ENCODE peak calls at places on chromosomes 3 and 15, in six cellular contexts. L is endothelial cell of umbilical vein, R is A549, D is HepG2, I is GM12878, M is K562. P is an unnamed sample.

GRCh38 chr3:196650740-196651311 is 11.3 kb downstream of the NRROS start:
- DNase-seq in L (peak; percentile 98), R (peak; percentile 88), D (peak; percentile 36), I (no peak), M (peak; percentile 85), P (peak; percentile 96)

GRCh38 chr15:59284768-59285368 is 78.2 kb downstream of the LDHAL6B start:
- DNase-seq in L (no peak), R (no peak), D (no peak), I (no peak), M (no peak), P (no peak)

GRCh38 chr15:65209701-65210643 is 1.3 kb downstream of the CILP start:
- DNase-seq in L (no peak), R (no peak), D (no peak), I (no peak), M (no peak), P (no peak)

GRCh38 chr3:138007898-138008297 is 2.1 kb upstream of the CLDN18 start:
- DNase-seq in L (no peak), R (no peak), D (no peak), I (no peak), M (no peak), P (no peak)

GRCh38 chr3:127714151-127714571 is 41.4 kb downstream of the ABTB1 start:
- DNase-seq in L (peak; percentile 77), R (no peak), D (no peak), I (no peak), M (no peak), P (no peak)

GRCh38 chr15:96347181-96348111 is 16.9 kb downstream of the NR2F2 start:
- DNase-seq in L (peak; percentile 86), R (no peak), D (no peak), I (no peak), M (peak; percentile 39), P (peak; percentile 59)

GRCh38 chr3:190004656-190005055 is 116.0 kb downstream of the P3H2 start:
- DNase-seq in L (no peak), R (no peak), D (no peak), I (no peak), M (no peak), P (no peak)

GRCh38 chr3:167886690-167887089 is 151.2 kb downstream of the SERPINI1 start:
- DNase-seq in L (no peak), R (no peak), D (no peak), I (no peak), M (no peak), P (no peak)

GRCh38 chr3:128050597-128050996 is 1.6 kb upstream of the SEC61A1 start:
- DNase-seq in L (no peak), R (no peak), D (no peak), I (no peak), M (no peak), P (no peak)

GRCh38 chr3:101868534-101869464 is 19.5 kb downstream of the NFKBIZ start:
- DNase-seq in L (peak; percentile 78), R (no peak), D (no peak), I (no peak), M (peak; percentile 88), P (no peak)

GRCh38 chr15:95557226-95558046 is 773.1 kb upstream of the NR2F2 start:
- DNase-seq in L (peak; percentile 96), R (peak; percentile 55), D (peak; percentile 1), I (peak; percentile 12), M (peak; percentile 72), P (peak; percentile 63)

GRCh38 chr3:48426401-48426909 is 3.4 kb downstream of the PLXNB1 start:
- DNase-seq in L (no peak), R (no peak), D (no peak), I (no peak), M (no peak), P (no peak)

GRCh38 chr3:10361375-10361774 is 40.5 kb upstream of the SEC13 start:
- DNase-seq in L (no peak), R (no peak), D (no peak), I (no peak), M (no peak), P (no peak)

GRCh38 chr3:8559351-8559750 is 57.7 kb downstream of the LMCD1 start:
- DNase-seq in L (no peak), R (no peak), D (no peak), I (no peak), M (no peak), P (no peak)

GRCh38 chr3:163622384-163622783 is 1455.9 kb downstream of the SI start:
- DNase-seq in L (no peak), R (no peak), D (peak; percentile 43), I (no peak), M (peak; percentile 41), P (peak; percentile 16)

GRCh38 chr3:183306798-183307671 is 54.0 kb downstream of the B3GNT5 start:
- DNase-seq in L (no peak), R (no peak), D (no peak), I (peak; percentile 21), M (peak; percentile 80), P (peak; percentile 89)

GRCh38 chr3:95705786-95706418 is 1108.5 kb upstream of the EPHA6 start:
- DNase-seq in L (peak; percentile 2), R (no peak), D (peak; percentile 5), I (no peak), M (no peak), P (peak; percentile 84)

GRCh38 chr15:67062365-67062985 is 2.9 kb upstream of the SMAD3 start:
- DNase-seq in L (no peak), R (no peak), D (peak; percentile 90), I (no peak), M (no peak), P (no peak)
- TF ChIP-seq MYC in L (no peak), R (no peak), D (no peak), I (no peak), M (no peak), P (no peak)

GRCh38 chr3:122074621-122075265 is 19.6 kb downstream of the CD86 start:
- DNase-seq in L (no peak), R (no peak), D (no peak), I (peak; percentile 92), M (no peak), P (peak; percentile 87)
- TF ChIP-seq MAX in L (no peak), R (no peak), D (no peak), I (no peak), M (no peak), P (no peak)

DNA sequence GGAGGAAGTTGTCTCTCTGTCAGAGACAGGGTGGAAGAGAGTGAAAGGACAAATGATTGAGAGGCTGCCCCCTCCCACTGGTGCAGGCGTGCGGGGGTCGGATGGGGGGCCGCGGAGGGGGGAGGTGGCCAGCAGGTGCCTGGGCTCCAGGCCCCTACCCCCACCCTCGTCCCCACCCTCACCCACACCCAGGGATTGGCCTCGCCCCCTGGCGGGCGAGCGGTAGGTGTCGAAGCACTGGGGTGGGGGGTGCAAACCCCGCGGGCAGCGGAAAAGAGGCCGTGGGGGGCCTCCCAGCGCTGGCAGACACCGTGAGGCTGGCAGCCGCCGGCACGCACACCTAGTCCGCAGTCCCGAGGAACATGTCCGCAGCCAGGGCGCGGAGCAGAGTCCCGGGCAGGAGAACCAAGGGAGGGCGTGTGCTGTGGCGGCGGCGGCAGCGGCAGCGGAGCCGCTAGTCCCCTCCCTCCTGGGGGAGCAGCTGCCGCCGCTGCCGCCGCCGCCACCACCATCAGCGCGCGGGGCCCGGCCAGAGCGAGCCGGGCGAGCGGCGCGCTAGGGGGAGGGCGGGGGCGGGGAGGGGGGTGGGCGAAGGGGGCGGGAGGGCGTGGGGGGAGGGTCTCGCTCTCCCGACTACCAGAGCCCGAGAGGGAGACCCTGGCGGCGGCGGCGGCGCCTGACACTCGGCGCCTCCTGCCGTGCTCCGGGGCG is at the start of gene KAT2B:
- DNase-seq in L (peak; percentile 79), R (peak; percentile 86), D (peak; percentile 47), I (no peak), M (peak; percentile 91), P (peak; percentile 87)
- TF ChIP-seq POLR2A in L (no peak), R (no peak), D (no peak), I (peak; percentile 81), M (peak; percentile 60), P (peak; percentile 29)

GRCh38 chr3:131630812-131631211 is 128.0 kb upstream of the MRPL3 start:
- DNase-seq in L (no peak), R (no peak), D (no peak), I (no peak), M (no peak), P (no peak)

GRCh38 chr3:131630117-131630516 is 127.3 kb upstream of the MRPL3 start:
- DNase-seq in L (no peak), R (no peak), D (no peak), I (peak; percentile 65), M (no peak), P (peak; percentile 72)
- TF ChIP-seq MYC in L (no peak), R (no peak), D (no peak), I (no peak), M (no peak), P (no peak)

DNA sequence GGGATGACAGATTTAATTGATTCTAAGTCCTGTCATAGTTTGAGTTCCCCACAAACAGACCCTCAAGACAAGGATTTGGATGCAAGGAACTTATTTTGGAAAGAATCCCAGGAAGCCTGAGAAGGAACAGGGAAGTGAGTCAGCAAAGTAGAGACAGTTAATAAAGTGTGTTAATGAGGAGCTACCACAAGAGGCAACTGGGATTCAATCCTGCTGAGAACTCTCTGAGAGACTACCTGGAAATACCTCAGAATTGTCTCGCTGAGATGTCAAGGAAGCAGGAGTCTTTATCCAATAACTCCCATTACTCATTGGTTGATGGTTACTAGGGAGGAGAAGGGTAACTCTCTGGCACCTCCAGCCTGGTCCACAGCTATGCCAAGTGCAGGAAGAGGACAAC is 311.2 kb upstream of the KCNH8 start:
- DNase-seq in L (no peak), R (no peak), D (no peak), I (no peak), M (no peak), P (no peak)
- TF ChIP-seq MAX in L (no peak), R (no peak), D (no peak), I (no peak), M (no peak), P (no peak)